ENCODE peak calls at places on chromosomes 13 and 19, in ten cellular contexts. One of them, this sample, is unnamed.

GRCh38 chr19:12485571-12485970 is 955 bp upstream of the ZNF709 start:
- DNase-seq in fibroblast of mammary gland: no peak
- DNase-seq in iPS-NIHi11: no peak
- DNase-seq in KG1: no peak
- DNase-seq in Caco-2: no peak
- DNase-seq in HT1080: no peak
- DNase-seq in osteoblast: no peak
- DNase-seq in NCI-H1105: no peak
- DNase-seq in activated naive CD8-positive, alpha-beta T cell treated with anti-CD3 and anti-CD28 coated beads, Interleukin-2, amount 10 ng/mL, durations not matched to agents 7 days and 5 days: no peak
- DNase-seq in adrenal gland: no peak
- DNase-seq in this sample: peak; percentile 45

GRCh38 chr13:102707465-102707864 is 12.6 kb upstream of the METTL21C start:
- DNase-seq in fibroblast of mammary gland: peak; percentile 91
- DNase-seq in iPS-NIHi11: no peak
- DNase-seq in KG1: no peak
- DNase-seq in Caco-2: no peak
- DNase-seq in HT1080: peak; percentile 87
- DNase-seq in osteoblast: peak; percentile 85
- DNase-seq in NCI-H1105: peak; percentile 24
- DNase-seq in activated naive CD8-positive, alpha-beta T cell treated with anti-CD3 and anti-CD28 coated beads, Interleukin-2, amount 10 ng/mL, durations not matched to agents 7 days and 5 days: no peak
- DNase-seq in adrenal gland: peak; percentile 42
- DNase-seq in this sample: no peak

GRCh38 chr13:73228546-73228945 is 169.7 kb downstream of the KLF5 start:
- DNase-seq in fibroblast of mammary gland: peak; percentile 12
- DNase-seq in iPS-NIHi11: no peak
- DNase-seq in KG1: no peak
- DNase-seq in Caco-2: no peak
- DNase-seq in HT1080: peak; percentile 19
- DNase-seq in osteoblast: peak; percentile 44
- DNase-seq in NCI-H1105: no peak
- DNase-seq in activated naive CD8-positive, alpha-beta T cell treated with anti-CD3 and anti-CD28 coated beads, Interleukin-2, amount 10 ng/mL, durations not matched to agents 7 days and 5 days: no peak
- DNase-seq in adrenal gland: no peak
- DNase-seq in this sample: no peak

GRCh38 chr13:30982506-30982905 is 50.0 kb downstream of the TEX26 start:
- DNase-seq in fibroblast of mammary gland: peak; percentile 23
- DNase-seq in iPS-NIHi11: no peak
- DNase-seq in KG1: no peak
- DNase-seq in Caco-2: no peak
- DNase-seq in HT1080: no peak
- DNase-seq in osteoblast: no peak
- DNase-seq in NCI-H1105: no peak
- DNase-seq in activated naive CD8-positive, alpha-beta T cell treated with anti-CD3 and anti-CD28 coated beads, Interleukin-2, amount 10 ng/mL, durations not matched to agents 7 days and 5 days: no peak
- DNase-seq in adrenal gland: no peak
- DNase-seq in this sample: no peak

GRCh38 chr13:106496072-106496997 is 39.1 kb downstream of the EFNB2 start:
- DNase-seq in fibroblast of mammary gland: no peak
- DNase-seq in iPS-NIHi11: no peak
- DNase-seq in KG1: no peak
- DNase-seq in Caco-2: no peak
- DNase-seq in HT1080: no peak
- DNase-seq in osteoblast: no peak
- DNase-seq in NCI-H1105: peak; percentile 87
- DNase-seq in activated naive CD8-positive, alpha-beta T cell treated with anti-CD3 and anti-CD28 coated beads, Interleukin-2, amount 10 ng/mL, durations not matched to agents 7 days and 5 days: no peak
- DNase-seq in adrenal gland: no peak
- DNase-seq in this sample: no peak

GRCh38 chr19:46813570-46814358 is 25.4 kb upstream of the SLC1A5 start:
- DNase-seq in fibroblast of mammary gland: peak; percentile 72
- DNase-seq in iPS-NIHi11: no peak
- DNase-seq in KG1: no peak
- DNase-seq in Caco-2: no peak
- DNase-seq in HT1080: peak; percentile 23
- DNase-seq in osteoblast: peak; percentile 35
- DNase-seq in NCI-H1105: no peak
- DNase-seq in activated naive CD8-positive, alpha-beta T cell treated with anti-CD3 and anti-CD28 coated beads, Interleukin-2, amount 10 ng/mL, durations not matched to agents 7 days and 5 days: no peak
- DNase-seq in adrenal gland: peak; percentile 62
- DNase-seq in this sample: peak; percentile 56

GRCh38 chr19:16262618-16263017 is 62.0 kb upstream of the KLF2 start:
- DNase-seq in fibroblast of mammary gland: no peak
- DNase-seq in iPS-NIHi11: no peak
- DNase-seq in KG1: no peak
- DNase-seq in Caco-2: peak; percentile 85
- DNase-seq in HT1080: no peak
- DNase-seq in osteoblast: no peak
- DNase-seq in NCI-H1105: no peak
- DNase-seq in activated naive CD8-positive, alpha-beta T cell treated with anti-CD3 and anti-CD28 coated beads, Interleukin-2, amount 10 ng/mL, durations not matched to agents 7 days and 5 days: no peak
- DNase-seq in adrenal gland: no peak
- DNase-seq in this sample: peak; percentile 81

GRCh38 chr13:113759525-113760137 is 605 bp downstream of the TMEM255B start:
- DNase-seq in fibroblast of mammary gland: no peak
- DNase-seq in iPS-NIHi11: peak; percentile 52
- DNase-seq in KG1: no peak
- DNase-seq in Caco-2: no peak
- DNase-seq in HT1080: no peak
- DNase-seq in osteoblast: peak; percentile 83
- DNase-seq in NCI-H1105: no peak
- DNase-seq in activated naive CD8-positive, alpha-beta T cell treated with anti-CD3 and anti-CD28 coated beads, Interleukin-2, amount 10 ng/mL, durations not matched to agents 7 days and 5 days: no peak
- DNase-seq in adrenal gland: no peak
- DNase-seq in this sample: no peak

GRCh38 chr19:641702-642101 is 2.0 kb downstream of the FGF22 start:
- DNase-seq in fibroblast of mammary gland: no peak
- DNase-seq in iPS-NIHi11: no peak
- DNase-seq in KG1: no peak
- DNase-seq in Caco-2: no peak
- DNase-seq in HT1080: no peak
- DNase-seq in osteoblast: no peak
- DNase-seq in NCI-H1105: no peak
- DNase-seq in activated naive CD8-positive, alpha-beta T cell treated with anti-CD3 and anti-CD28 coated beads, Interleukin-2, amount 10 ng/mL, durations not matched to agents 7 days and 5 days: no peak
- DNase-seq in adrenal gland: no peak
- DNase-seq in this sample: no peak

GRCh38 chr19:4093643-4094175 is 27.0 kb upstream of the ZBTB7A start:
- DNase-seq in fibroblast of mammary gland: no peak
- DNase-seq in iPS-NIHi11: no peak
- DNase-seq in KG1: no peak
- DNase-seq in Caco-2: no peak
- DNase-seq in HT1080: no peak
- DNase-seq in osteoblast: peak; percentile 74
- DNase-seq in NCI-H1105: no peak
- DNase-seq in activated naive CD8-positive, alpha-beta T cell treated with anti-CD3 and anti-CD28 coated beads, Interleukin-2, amount 10 ng/mL, durations not matched to agents 7 days and 5 days: no peak
- DNase-seq in adrenal gland: no peak
- DNase-seq in this sample: no peak

GRCh38 chr13:19665427-19665859 is 32.0 kb downstream of the MPHOSPH8 start:
- DNase-seq in fibroblast of mammary gland: no peak
- DNase-seq in iPS-NIHi11: no peak
- DNase-seq in KG1: no peak
- DNase-seq in Caco-2: no peak
- DNase-seq in HT1080: no peak
- DNase-seq in osteoblast: peak; percentile 38
- DNase-seq in NCI-H1105: no peak
- DNase-seq in activated naive CD8-positive, alpha-beta T cell treated with anti-CD3 and anti-CD28 coated beads, Interleukin-2, amount 10 ng/mL, durations not matched to agents 7 days and 5 days: no peak
- DNase-seq in adrenal gland: no peak
- DNase-seq in this sample: no peak

GRCh38 chr13:28505543-28506135 is 10.7 kb upstream of the FLT1 start:
- DNase-seq in fibroblast of mammary gland: no peak
- DNase-seq in iPS-NIHi11: no peak
- DNase-seq in KG1: peak; percentile 65
- DNase-seq in Caco-2: no peak
- DNase-seq in HT1080: no peak
- DNase-seq in osteoblast: no peak
- DNase-seq in NCI-H1105: no peak
- DNase-seq in activated naive CD8-positive, alpha-beta T cell treated with anti-CD3 and anti-CD28 coated beads, Interleukin-2, amount 10 ng/mL, durations not matched to agents 7 days and 5 days: no peak
- DNase-seq in adrenal gland: no peak
- DNase-seq in this sample: no peak

GRCh38 chr19:53879145-53880037 is 2.6 kb upstream of the PRKCG start:
- DNase-seq in fibroblast of mammary gland: peak; percentile 77
- DNase-seq in iPS-NIHi11: peak; percentile 94
- DNase-seq in KG1: peak; percentile 41
- DNase-seq in Caco-2: peak; percentile 99
- DNase-seq in HT1080: peak; percentile 90
- DNase-seq in osteoblast: peak; percentile 99
- DNase-seq in NCI-H1105: peak; percentile 86
- DNase-seq in activated naive CD8-positive, alpha-beta T cell treated with anti-CD3 and anti-CD28 coated beads, Interleukin-2, amount 10 ng/mL, durations not matched to agents 7 days and 5 days: peak; percentile 91
- DNase-seq in adrenal gland: peak; percentile 73
- DNase-seq in this sample: peak; percentile 86

GRCh38 chr19:2524840-2525723 is 49.2 kb downstream of the GADD45B start:
- DNase-seq in fibroblast of mammary gland: peak; percentile 87
- DNase-seq in iPS-NIHi11: peak; percentile 56
- DNase-seq in KG1: no peak
- DNase-seq in Caco-2: peak; percentile 49
- DNase-seq in HT1080: peak; percentile 85
- DNase-seq in osteoblast: peak; percentile 97
- DNase-seq in NCI-H1105: no peak
- DNase-seq in activated naive CD8-positive, alpha-beta T cell treated with anti-CD3 and anti-CD28 coated beads, Interleukin-2, amount 10 ng/mL, durations not matched to agents 7 days and 5 days: no peak
- DNase-seq in adrenal gland: peak; percentile 64
- DNase-seq in this sample: peak; percentile 68

GRCh38 chr19:48135411-48135810 is 24.8 kb upstream of the PLA2G4C start:
- DNase-seq in fibroblast of mammary gland: no peak
- DNase-seq in iPS-NIHi11: peak; percentile 72
- DNase-seq in KG1: no peak
- DNase-seq in Caco-2: no peak
- DNase-seq in HT1080: no peak
- DNase-seq in osteoblast: no peak
- DNase-seq in NCI-H1105: no peak
- DNase-seq in activated naive CD8-positive, alpha-beta T cell treated with anti-CD3 and anti-CD28 coated beads, Interleukin-2, amount 10 ng/mL, durations not matched to agents 7 days and 5 days: no peak
- DNase-seq in adrenal gland: no peak
- DNase-seq in this sample: no peak

GRCh38 chr19:51719251-51719901 is 4.4 kb downstream of the HAS1 start:
- DNase-seq in fibroblast of mammary gland: no peak
- DNase-seq in iPS-NIHi11: peak; percentile 57
- DNase-seq in KG1: no peak
- DNase-seq in Caco-2: no peak
- DNase-seq in HT1080: no peak
- DNase-seq in osteoblast: peak; percentile 85
- DNase-seq in NCI-H1105: no peak
- DNase-seq in activated naive CD8-positive, alpha-beta T cell treated with anti-CD3 and anti-CD28 coated beads, Interleukin-2, amount 10 ng/mL, durations not matched to agents 7 days and 5 days: no peak
- DNase-seq in adrenal gland: no peak
- DNase-seq in this sample: no peak

GRCh38 chr13:42832341-42833153 is 51.2 kb downstream of the FAM216B start:
- DNase-seq in fibroblast of mammary gland: peak; percentile 100
- DNase-seq in iPS-NIHi11: no peak
- DNase-seq in KG1: no peak
- DNase-seq in Caco-2: peak; percentile 11
- DNase-seq in HT1080: peak; percentile 97
- DNase-seq in osteoblast: peak; percentile 65
- DNase-seq in NCI-H1105: no peak
- DNase-seq in activated naive CD8-positive, alpha-beta T cell treated with anti-CD3 and anti-CD28 coated beads, Interleukin-2, amount 10 ng/mL, durations not matched to agents 7 days and 5 days: no peak
- DNase-seq in adrenal gland: no peak
- DNase-seq in this sample: peak; percentile 20

GRCh38 chr19:18895038-18895827 is 725 bp downstream of the CERS1 start:
- DNase-seq in fibroblast of mammary gland: peak; percentile 34
- DNase-seq in iPS-NIHi11: peak; percentile 91
- DNase-seq in KG1: peak; percentile 18
- DNase-seq in Caco-2: peak; percentile 86
- DNase-seq in HT1080: peak; percentile 42
- DNase-seq in osteoblast: peak; percentile 97
- DNase-seq in NCI-H1105: peak; percentile 10
- DNase-seq in activated naive CD8-positive, alpha-beta T cell treated with anti-CD3 and anti-CD28 coated beads, Interleukin-2, amount 10 ng/mL, durations not matched to agents 7 days and 5 days: no peak
- DNase-seq in adrenal gland: peak; percentile 42
- DNase-seq in this sample: peak; percentile 79

GRCh38 chr19:44430956-44431355 is 17.3 kb downstream of the ZNF229 start:
- DNase-seq in fibroblast of mammary gland: no peak
- DNase-seq in iPS-NIHi11: no peak
- DNase-seq in KG1: no peak
- DNase-seq in Caco-2: no peak
- DNase-seq in HT1080: peak; percentile 36
- DNase-seq in osteoblast: no peak
- DNase-seq in NCI-H1105: no peak
- DNase-seq in activated naive CD8-positive, alpha-beta T cell treated with anti-CD3 and anti-CD28 coated beads, Interleukin-2, amount 10 ng/mL, durations not matched to agents 7 days and 5 days: no peak
- DNase-seq in adrenal gland: no peak
- DNase-seq in this sample: no peak

GRCh38 chr19:49533551-49534488 is 6.0 kb downstream of the RCN3 start:
- DNase-seq in fibroblast of mammary gland: peak; percentile 35
- DNase-seq in iPS-NIHi11: peak; percentile 84
- DNase-seq in KG1: no peak
- DNase-seq in Caco-2: no peak
- DNase-seq in HT1080: no peak
- DNase-seq in osteoblast: peak; percentile 93
- DNase-seq in NCI-H1105: peak; percentile 47
- DNase-seq in activated naive CD8-positive, alpha-beta T cell treated with anti-CD3 and anti-CD28 coated beads, Interleukin-2, amount 10 ng/mL, durations not matched to agents 7 days and 5 days: peak; percentile 96
- DNase-seq in adrenal gland: peak; percentile 62
- DNase-seq in this sample: no peak

GRCh38 chr19:813359-814107 is 8.2 kb downstream of the PLPPR3 start:
- DNase-seq in fibroblast of mammary gland: no peak
- DNase-seq in iPS-NIHi11: no peak
- DNase-seq in KG1: no peak
- DNase-seq in Caco-2: no peak
- DNase-seq in HT1080: no peak
- DNase-seq in osteoblast: peak; percentile 90
- DNase-seq in NCI-H1105: no peak
- DNase-seq in activated naive CD8-positive, alpha-beta T cell treated with anti-CD3 and anti-CD28 coated beads, Interleukin-2, amount 10 ng/mL, durations not matched to agents 7 days and 5 days: no peak
- DNase-seq in adrenal gland: no peak
- DNase-seq in this sample: no peak

GRCh38 chr13:98201178-98201577 is 24.1 kb upstream of the RNF113B start:
- DNase-seq in fibroblast of mammary gland: no peak
- DNase-seq in iPS-NIHi11: no peak
- DNase-seq in KG1: no peak
- DNase-seq in Caco-2: no peak
- DNase-seq in HT1080: no peak
- DNase-seq in osteoblast: no peak
- DNase-seq in NCI-H1105: no peak
- DNase-seq in activated naive CD8-positive, alpha-beta T cell treated with anti-CD3 and anti-CD28 coated beads, Interleukin-2, amount 10 ng/mL, durations not matched to agents 7 days and 5 days: no peak
- DNase-seq in adrenal gland: no peak
- DNase-seq in this sample: no peak

GRCh38 chr13:112887557-112887991 is 81.4 kb upstream of the MCF2L start:
- DNase-seq in fibroblast of mammary gland: no peak
- DNase-seq in iPS-NIHi11: no peak
- DNase-seq in KG1: no peak
- DNase-seq in Caco-2: no peak
- DNase-seq in HT1080: no peak
- DNase-seq in osteoblast: no peak
- DNase-seq in NCI-H1105: no peak
- DNase-seq in activated naive CD8-positive, alpha-beta T cell treated with anti-CD3 and anti-CD28 coated beads, Interleukin-2, amount 10 ng/mL, durations not matched to agents 7 days and 5 days: no peak
- DNase-seq in adrenal gland: no peak
- DNase-seq in this sample: no peak

This sample was measured in HepG2.